ENCODE peak calls at places on chromosomes 6 and 20, in ten cellular contexts. One of them, this sample, is unnamed.

GRCh38 chr6:138227316-138227781 is 9.1 kb upstream of the PBOV1 start:
- DNase-seq in stomach: peak; percentile 68
- DNase-seq in heart left ventricle: no peak
- DNase-seq in transverse colon: peak; percentile 28
- DNase-seq in tibial nerve: no peak
- DNase-seq in Peyer's patch: no peak
- DNase-seq in spleen: no peak
- DNase-seq in prostate gland: peak; percentile 48
- DNase-seq in IMR-90: no peak
- DNase-seq in uterus: no peak
- DNase-seq in this sample: no peak

GRCh38 chr6:30752164-30752927 is 8.0 kb upstream of the IER3 start:
- DNase-seq in stomach: peak; percentile 83
- DNase-seq in heart left ventricle: peak; percentile 96
- DNase-seq in transverse colon: peak; percentile 78
- DNase-seq in tibial nerve: peak; percentile 82
- DNase-seq in Peyer's patch: peak; percentile 71
- DNase-seq in spleen: peak; percentile 82
- DNase-seq in prostate gland: peak; percentile 94
- DNase-seq in IMR-90: peak; percentile 100
- DNase-seq in uterus: peak; percentile 96
- DNase-seq in this sample: peak; percentile 95

GRCh38 chr6:134216304-134217029 is 101.4 kb downstream of the SGK1 start:
- DNase-seq in stomach: no peak
- DNase-seq in heart left ventricle: no peak
- DNase-seq in transverse colon: no peak
- DNase-seq in tibial nerve: no peak
- DNase-seq in Peyer's patch: no peak
- DNase-seq in spleen: no peak
- DNase-seq in prostate gland: no peak
- DNase-seq in IMR-90: no peak
- DNase-seq in uterus: no peak
- DNase-seq in this sample: no peak

GRCh38 chr6:108798672-108799355 is 49.4 kb upstream of the ARMC2 start:
- DNase-seq in stomach: peak; percentile 54
- DNase-seq in heart left ventricle: no peak
- DNase-seq in transverse colon: peak; percentile 54
- DNase-seq in tibial nerve: no peak
- DNase-seq in Peyer's patch: peak; percentile 83
- DNase-seq in spleen: peak; percentile 89
- DNase-seq in prostate gland: no peak
- DNase-seq in IMR-90: no peak
- DNase-seq in uterus: peak; percentile 32
- DNase-seq in this sample: no peak

GRCh38 chr6:2999005-2999620 is 581 bp upstream of the NQO2 start:
- DNase-seq in stomach: peak; percentile 67
- DNase-seq in heart left ventricle: no peak
- DNase-seq in transverse colon: peak; percentile 80
- DNase-seq in tibial nerve: peak; percentile 80
- DNase-seq in Peyer's patch: peak; percentile 93
- DNase-seq in spleen: no peak
- DNase-seq in prostate gland: no peak
- DNase-seq in IMR-90: peak; percentile 78
- DNase-seq in uterus: no peak
- DNase-seq in this sample: peak; percentile 93

GRCh38 chr20:10558635-10559187 is 115.1 kb downstream of the JAG1 start:
- DNase-seq in stomach: no peak
- DNase-seq in heart left ventricle: no peak
- DNase-seq in transverse colon: no peak
- DNase-seq in tibial nerve: no peak
- DNase-seq in Peyer's patch: no peak
- DNase-seq in spleen: no peak
- DNase-seq in prostate gland: no peak
- DNase-seq in IMR-90: peak; percentile 99
- DNase-seq in uterus: no peak
- DNase-seq in this sample: no peak

GRCh38 chr6:11475019-11475418 is 62.5 kb upstream of the TMEM170B start:
- DNase-seq in stomach: no peak
- DNase-seq in heart left ventricle: no peak
- DNase-seq in transverse colon: no peak
- DNase-seq in tibial nerve: no peak
- DNase-seq in Peyer's patch: no peak
- DNase-seq in spleen: no peak
- DNase-seq in prostate gland: no peak
- DNase-seq in IMR-90: no peak
- DNase-seq in uterus: no peak
- DNase-seq in this sample: no peak

GRCh38 chr6:145276746-145277145 is 458.6 kb downstream of the EPM2A start:
- DNase-seq in stomach: no peak
- DNase-seq in heart left ventricle: no peak
- DNase-seq in transverse colon: no peak
- DNase-seq in tibial nerve: no peak
- DNase-seq in Peyer's patch: no peak
- DNase-seq in spleen: no peak
- DNase-seq in prostate gland: no peak
- DNase-seq in IMR-90: peak; percentile 30
- DNase-seq in uterus: no peak
- DNase-seq in this sample: no peak

DNA sequence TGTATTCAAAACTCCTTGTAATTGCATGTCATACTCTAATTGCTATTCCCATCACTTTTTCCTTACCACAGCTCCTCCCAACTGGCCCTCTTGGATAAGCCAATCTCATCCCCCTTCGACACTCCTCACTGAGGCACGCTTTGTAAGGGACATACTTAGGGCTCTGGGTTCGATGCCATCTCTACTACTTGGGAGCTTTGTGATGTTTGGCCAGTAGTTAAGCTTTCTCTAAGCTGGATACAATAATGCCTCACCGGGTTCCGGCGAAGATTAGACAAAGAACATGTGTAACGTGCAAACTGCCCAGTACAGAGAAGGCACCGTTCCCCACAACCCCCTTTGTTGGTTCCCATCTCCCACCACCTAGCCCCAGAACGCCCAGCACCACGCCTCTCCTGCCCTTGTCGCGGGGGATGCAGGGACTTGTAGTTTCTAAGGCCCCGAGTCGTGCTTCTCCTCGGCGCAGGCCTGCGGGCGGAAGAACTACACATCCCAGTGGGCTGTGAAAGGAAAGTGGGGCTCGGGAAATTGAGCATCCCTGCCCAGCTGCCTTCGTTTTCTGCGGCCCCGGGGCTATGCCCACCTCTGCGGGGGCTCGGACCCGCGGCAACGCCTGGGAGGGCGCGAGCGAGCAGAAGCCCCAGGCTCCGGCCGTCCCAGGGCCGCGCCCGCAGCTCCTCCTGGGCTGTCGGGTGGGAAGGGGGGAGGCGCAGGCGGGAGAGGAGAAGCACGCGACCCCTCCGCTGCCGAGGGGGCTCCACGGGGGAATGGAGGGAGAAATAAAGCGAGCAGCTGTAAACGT is 1.1 kb upstream of the ZDHHC14 start:
- DNase-seq in stomach: peak; percentile 91
- DNase-seq in heart left ventricle: peak; percentile 91
- DNase-seq in transverse colon: peak; percentile 93
- DNase-seq in tibial nerve: peak; percentile 86
- DNase-seq in Peyer's patch: peak; percentile 96
- DNase-seq in spleen: peak; percentile 96
- DNase-seq in prostate gland: peak; percentile 89
- DNase-seq in IMR-90: peak; percentile 87
- DNase-seq in uterus: peak; percentile 92
- DNase-seq in this sample: peak; percentile 90
- TF ChIP-seq POLR2A in stomach: no peak
- TF ChIP-seq POLR2A in heart left ventricle: peak; percentile 28
- TF ChIP-seq POLR2A in transverse colon: peak; percentile 20
- TF ChIP-seq POLR2A in tibial nerve: peak; percentile 34
- TF ChIP-seq POLR2A in Peyer's patch: no peak
- TF ChIP-seq POLR2A in spleen: peak; percentile 6
- TF ChIP-seq POLR2A in prostate gland: peak; percentile 18
- TF ChIP-seq POLR2A in IMR-90: no peak
- TF ChIP-seq POLR2A in uterus: peak; percentile 15
- TF ChIP-seq POLR2A in this sample: no peak

GRCh38 chr6:33271098-33271607 is 523 bp downstream of the VPS52 start:
- DNase-seq in stomach: no peak
- DNase-seq in heart left ventricle: no peak
- DNase-seq in transverse colon: no peak
- DNase-seq in tibial nerve: no peak
- DNase-seq in Peyer's patch: no peak
- DNase-seq in spleen: no peak
- DNase-seq in prostate gland: no peak
- DNase-seq in IMR-90: no peak
- DNase-seq in uterus: no peak
- DNase-seq in this sample: no peak

GRCh38 chr6:33273924-33274902 is 2.3 kb downstream of the RPS18 start:
- DNase-seq in stomach: no peak
- DNase-seq in heart left ventricle: no peak
- DNase-seq in transverse colon: no peak
- DNase-seq in tibial nerve: no peak
- DNase-seq in Peyer's patch: no peak
- DNase-seq in spleen: no peak
- DNase-seq in prostate gland: no peak
- DNase-seq in IMR-90: no peak
- DNase-seq in uterus: no peak
- DNase-seq in this sample: no peak

GRCh38 chr6:33272358-33273128 is 668 bp downstream of the RPS18 start:
- DNase-seq in stomach: no peak
- DNase-seq in heart left ventricle: no peak
- DNase-seq in transverse colon: no peak
- DNase-seq in tibial nerve: no peak
- DNase-seq in Peyer's patch: no peak
- DNase-seq in spleen: no peak
- DNase-seq in prostate gland: no peak
- DNase-seq in IMR-90: no peak
- DNase-seq in uterus: no peak
- DNase-seq in this sample: no peak

GRCh38 chr6:33271608-33272357 is at the start of the genes RPS18 and VPS52:
- DNase-seq in stomach: peak; percentile 95
- DNase-seq in heart left ventricle: peak; percentile 95
- DNase-seq in transverse colon: peak; percentile 94
- DNase-seq in tibial nerve: peak; percentile 98
- DNase-seq in Peyer's patch: peak; percentile 98
- DNase-seq in spleen: peak; percentile 94
- DNase-seq in prostate gland: peak; percentile 96
- DNase-seq in IMR-90: peak; percentile 100
- DNase-seq in uterus: peak; percentile 98
- DNase-seq in this sample: peak; percentile 97

GRCh38 chr6:33273129-33273923 is 1.5 kb downstream of the RPS18 start:
- DNase-seq in stomach: no peak
- DNase-seq in heart left ventricle: no peak
- DNase-seq in transverse colon: no peak
- DNase-seq in tibial nerve: no peak
- DNase-seq in Peyer's patch: no peak
- DNase-seq in spleen: no peak
- DNase-seq in prostate gland: no peak
- DNase-seq in IMR-90: no peak
- DNase-seq in uterus: no peak
- DNase-seq in this sample: no peak
- TF ChIP-seq POLR2A in stomach: no peak
- TF ChIP-seq POLR2A in heart left ventricle: no peak
- TF ChIP-seq POLR2A in transverse colon: no peak
- TF ChIP-seq POLR2A in tibial nerve: no peak
- TF ChIP-seq POLR2A in Peyer's patch: no peak
- TF ChIP-seq POLR2A in spleen: no peak
- TF ChIP-seq POLR2A in prostate gland: no peak
- TF ChIP-seq POLR2A in IMR-90: no peak
- TF ChIP-seq POLR2A in uterus: no peak
- TF ChIP-seq POLR2A in this sample: no peak

GRCh38 chr20:3820048-3820900 is at the start of gene AP5S1:
- DNase-seq in stomach: peak; percentile 98
- DNase-seq in heart left ventricle: peak; percentile 97
- DNase-seq in transverse colon: peak; percentile 98
- DNase-seq in tibial nerve: peak; percentile 97
- DNase-seq in Peyer's patch: peak; percentile 99
- DNase-seq in spleen: peak; percentile 99
- DNase-seq in prostate gland: peak; percentile 97
- DNase-seq in IMR-90: peak; percentile 96
- DNase-seq in uterus: peak; percentile 98
- DNase-seq in this sample: peak; percentile 97

GRCh38 chr20:3818155-3819151 is 1.9 kb upstream of the AP5S1 start:
- DNase-seq in stomach: peak; percentile 84
- DNase-seq in heart left ventricle: peak; percentile 67
- DNase-seq in transverse colon: peak; percentile 82
- DNase-seq in tibial nerve: peak; percentile 79
- DNase-seq in Peyer's patch: peak; percentile 85
- DNase-seq in spleen: peak; percentile 81
- DNase-seq in prostate gland: peak; percentile 64
- DNase-seq in IMR-90: peak; percentile 87
- DNase-seq in uterus: peak; percentile 82
- DNase-seq in this sample: peak; percentile 88

GRCh38 chr20:3821996-3822395 is 1.6 kb downstream of the AP5S1 start:
- DNase-seq in stomach: no peak
- DNase-seq in heart left ventricle: no peak
- DNase-seq in transverse colon: no peak
- DNase-seq in tibial nerve: no peak
- DNase-seq in Peyer's patch: no peak
- DNase-seq in spleen: peak; percentile 82
- DNase-seq in prostate gland: no peak
- DNase-seq in IMR-90: no peak
- DNase-seq in uterus: no peak
- DNase-seq in this sample: no peak

GRCh38 chr20:3819413-3820047 is 817 bp upstream of the AP5S1 start:
- DNase-seq in stomach: no peak
- DNase-seq in heart left ventricle: no peak
- DNase-seq in transverse colon: no peak
- DNase-seq in tibial nerve: no peak
- DNase-seq in Peyer's patch: no peak
- DNase-seq in spleen: peak; percentile 83
- DNase-seq in prostate gland: no peak
- DNase-seq in IMR-90: no peak
- DNase-seq in uterus: no peak
- DNase-seq in this sample: no peak

GRCh38 chr20:3820901-3821727 is 767 bp downstream of the AP5S1 start:
- DNase-seq in stomach: no peak
- DNase-seq in heart left ventricle: no peak
- DNase-seq in transverse colon: no peak
- DNase-seq in tibial nerve: no peak
- DNase-seq in Peyer's patch: no peak
- DNase-seq in spleen: no peak
- DNase-seq in prostate gland: no peak
- DNase-seq in IMR-90: no peak
- DNase-seq in uterus: no peak
- DNase-seq in this sample: no peak
- TF ChIP-seq POLR2A in stomach: no peak
- TF ChIP-seq POLR2A in heart left ventricle: no peak
- TF ChIP-seq POLR2A in transverse colon: no peak
- TF ChIP-seq POLR2A in tibial nerve: no peak
- TF ChIP-seq POLR2A in Peyer's patch: no peak
- TF ChIP-seq POLR2A in spleen: no peak
- TF ChIP-seq POLR2A in prostate gland: no peak
- TF ChIP-seq POLR2A in IMR-90: no peak
- TF ChIP-seq POLR2A in uterus: no peak
- TF ChIP-seq POLR2A in this sample: no peak

DNA sequence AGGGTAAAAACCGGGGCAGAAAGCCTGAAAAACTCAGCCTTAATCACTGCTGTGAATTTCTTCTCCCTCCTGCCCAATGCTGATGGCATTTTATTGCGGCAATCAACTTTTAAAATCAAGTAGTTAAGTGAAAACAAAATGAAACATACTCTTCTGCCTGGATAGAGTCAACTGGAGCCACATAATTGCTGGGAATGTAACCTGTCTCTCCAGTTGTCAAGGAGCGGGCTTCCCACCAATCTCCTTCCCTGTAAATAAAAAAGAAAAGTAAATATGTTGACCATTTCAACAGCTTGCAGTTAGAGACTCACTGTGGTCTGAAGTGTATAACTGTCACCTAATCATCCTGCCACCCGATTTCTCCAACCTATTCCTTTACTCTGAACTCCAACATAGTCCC is 102.1 kb upstream of the TRAF3IP2 start:
- DNase-seq in stomach: no peak
- DNase-seq in heart left ventricle: no peak
- DNase-seq in transverse colon: no peak
- DNase-seq in tibial nerve: no peak
- DNase-seq in Peyer's patch: no peak
- DNase-seq in spleen: no peak
- DNase-seq in prostate gland: peak; percentile 38
- DNase-seq in IMR-90: no peak
- DNase-seq in uterus: no peak
- DNase-seq in this sample: no peak
- TF ChIP-seq POLR2A in stomach: no peak
- TF ChIP-seq POLR2A in heart left ventricle: no peak
- TF ChIP-seq POLR2A in transverse colon: no peak
- TF ChIP-seq POLR2A in tibial nerve: no peak
- TF ChIP-seq POLR2A in Peyer's patch: no peak
- TF ChIP-seq POLR2A in spleen: no peak
- TF ChIP-seq POLR2A in prostate gland: no peak
- TF ChIP-seq POLR2A in IMR-90: no peak
- TF ChIP-seq POLR2A in uterus: no peak
- TF ChIP-seq POLR2A in this sample: no peak